ENCODE peak calls at places on chromosome 22, in five cellular contexts. B, I, U, C and D are unnamed samples.
A peak's percentile ranks its signal among the peaks of the same experiment; 100 is the strongest.

GRCh38 chr22:26008587-26008986 is 160.7 kb upstream of the SEZ6L start:
- DNase-seq in B (no peak), I (no peak), U (no peak), C (no peak), D (no peak)

GRCh38 chr22:43275545-43275981 is 67.6 kb downstream of the SCUBE1 start:
- DNase-seq in B (no peak), I (peak; percentile 58), U (no peak), C (no peak), D (no peak)

GRCh38 chr22:43346521-43346929 is 3.4 kb upstream of the SCUBE1 start:
- DNase-seq in B (peak; percentile 56), I (peak; percentile 85), U (peak; percentile 51), C (no peak), D (peak; percentile 81)

GRCh38 chr22:38872831-38873248 is 824 bp upstream of the CBX6 start:
- DNase-seq in B (peak; percentile 9), I (peak; percentile 75), U (peak; percentile 73), C (peak; percentile 49), D (no peak)

GRCh38 chr22:24247011-24247507 is 2.2 kb upstream of the GGT5 start:
- DNase-seq in B (no peak), I (no peak), U (peak; percentile 57), C (no peak), D (no peak)

GRCh38 chr22:26199665-26200064 is 30.4 kb downstream of the SEZ6L start:
- DNase-seq in B (no peak), I (peak; percentile 34), U (no peak), C (no peak), D (no peak)

GRCh38 chr22:17910561-17911311 is 113.6 kb downstream of the MICAL3 start:
- DNase-seq in B (no peak), I (peak; percentile 68), U (peak; percentile 97), C (peak; percentile 89), D (peak; percentile 20)

GRCh38 chr22:39498368-39498767 is 3.7 kb upstream of the MIEF1 start:
- DNase-seq in B (no peak), I (no peak), U (no peak), C (no peak), D (no peak)

GRCh38 chr22:49408102-49408836 is 419.4 kb downstream of the BRD1 start:
- DNase-seq in B (no peak), I (no peak), U (no peak), C (no peak), D (no peak)

GRCh38 chr22:50706481-50707125 is 31.4 kb upstream of the ACR start:
- DNase-seq in B (no peak), I (no peak), U (no peak), C (no peak), D (no peak)

GRCh38 chr22:50191041-50191740 is 5.5 kb downstream of the TRABD start:
- DNase-seq in B (peak; percentile 70), I (no peak), U (no peak), C (no peak), D (no peak)

GRCh38 chr22:46652081-46652929 is 32.1 kb downstream of the GRAMD4 start:
- DNase-seq in B (no peak), I (no peak), U (no peak), C (no peak), D (no peak)

GRCh38 chr22:48513446-48513845 is 1314.2 kb downstream of the BRD1 start:
- DNase-seq in B (no peak), I (no peak), U (no peak), C (no peak), D (no peak)

GRCh38 chr22:38760477-38761201 is 4.8 kb upstream of the SUN2 start:
- DNase-seq in B (no peak), I (no peak), U (peak; percentile 52), C (peak; percentile 36), D (no peak)

GRCh38 chr22:49553076-49553475 is 274.6 kb downstream of the BRD1 start:
- DNase-seq in B (no peak), I (no peak), U (no peak), C (no peak), D (no peak)

GRCh38 chr22:50186789-50187523 is 1.2 kb downstream of the TRABD start:
- DNase-seq in B (peak; percentile 33), I (peak; percentile 44), U (peak; percentile 70), C (no peak), D (no peak)

GRCh38 chr22:27859336-27859735 is 57.8 kb upstream of the MN1 start:
- DNase-seq in B (no peak), I (no peak), U (no peak), C (no peak), D (no peak)

GRCh38 chr22:34281738-34282137 is 361.5 kb upstream of the LARGE1 start:
- DNase-seq in B (no peak), I (no peak), U (no peak), C (no peak), D (no peak)

GRCh38 chr22:29443452-29443851 is 5.1 kb downstream of the RFPL1 start:
- DNase-seq in B (no peak), I (peak; percentile 19), U (no peak), C (no peak), D (peak; percentile 24)

GRCh38 chr22:41659941-41660340 is 28.7 kb downstream of the SNU13 start:
- DNase-seq in B (no peak), I (no peak), U (no peak), C (no peak), D (no peak)

GRCh38 chr22:27378343-27378800 is 423.2 kb downstream of the MN1 start:
- DNase-seq in B (no peak), I (no peak), U (no peak), C (no peak), D (no peak)

GRCh38 chr22:18005201-18005926 is 19.0 kb downstream of the MICAL3 start:
- DNase-seq in B (no peak), I (no peak), U (no peak), C (no peak), D (no peak)

GRCh38 chr22:30304495-30305244 is 15.4 kb upstream of the CASTOR1 start:
- DNase-seq in B (no peak), I (no peak), U (peak; percentile 72), C (no peak), D (no peak)

GRCh38 chr22:48276933-48277867 is 1514.8 kb downstream of the TBC1D22A start:
- DNase-seq in B (no peak), I (no peak), U (no peak), C (no peak), D (no peak)

GRCh38 chr22:27407369-27407985 is 394.1 kb downstream of the MN1 start:
- DNase-seq in B (no peak), I (peak; percentile 25), U (no peak), C (no peak), D (no peak)

GRCh38 chr22:30459206-30460052 is 12.4 kb downstream of the SEC14L3 start:
- DNase-seq in B (no peak), I (peak; percentile 50), U (peak; percentile 32), C (no peak), D (peak; percentile 58)

GRCh38 chr22:41699264-41700104 is at the start of gene MEI1:
- DNase-seq in B (peak; percentile 83), I (peak; percentile 91), U (peak; percentile 70), C (peak; percentile 80), D (no peak)

GRCh38 chr22:38935023-38935422 is 22.4 kb upstream of the APOBEC3A start:
- DNase-seq in B (no peak), I (no peak), U (no peak), C (no peak), D (no peak)

GRCh38 chr22:47178339-47178738 is 415.9 kb downstream of the TBC1D22A start:
- DNase-seq in B (no peak), I (no peak), U (no peak), C (no peak), D (no peak)

GRCh38 chr22:39094717-39095389 is 2.2 kb upstream of the APOBEC3H start:
- DNase-seq in B (peak; percentile 36), I (no peak), U (no peak), C (no peak), D (no peak)

GRCh38 chr22:36796629-36797175 is 20.1 kb downstream of the PVALB start:
- DNase-seq in B (no peak), I (peak; percentile 28), U (no peak), C (no peak), D (no peak)
- H3K27me3 ChIP-seq in B (no peaks in the 10 kb centered on the region), I (no peaks in the 10 kb centered on the region), U (peaks cover 47% of the 10 kb centered on the region), C (no peaks in the 10 kb centered on the region), D (peaks cover 10% of the 10 kb centered on the region)

GRCh38 chr22:22099194-22099486 is 116.6 kb upstream of the TOP3B start:
- DNase-seq in B (no peak), I (no peak), U (no peak), C (no peak), D (no peak)

GRCh38 chr22:22094921-22095320 is 112.3 kb upstream of the TOP3B start:
- DNase-seq in B (no peak), I (no peak), U (no peak), C (no peak), D (no peak)

GRCh38 chr22:22098457-22099193 is 116.0 kb upstream of the TOP3B start:
- DNase-seq in B (no peak), I (no peak), U (no peak), C (no peak), D (no peak)

GRCh38 chr22:22099833-22100812 is 117.5 kb upstream of the TOP3B start:
- DNase-seq in B (no peak), I (peak; percentile 50), U (peak; percentile 38), C (no peak), D (peak; percentile 29)

GRCh38 chr22:22097727-22098228 is 115.2 kb upstream of the TOP3B start:
- DNase-seq in B (no peak), I (no peak), U (no peak), C (no peak), D (no peak)
- H3K27me3 ChIP-seq in B (peaks cover 11% of the 10 kb centered on the region), I (peaks cover 100% of the 10 kb centered on the region), U (peaks cover 48% of the 10 kb centered on the region), C (no peaks in the 10 kb centered on the region), D (peaks cover 12% of the 10 kb centered on the region)

DNA sequence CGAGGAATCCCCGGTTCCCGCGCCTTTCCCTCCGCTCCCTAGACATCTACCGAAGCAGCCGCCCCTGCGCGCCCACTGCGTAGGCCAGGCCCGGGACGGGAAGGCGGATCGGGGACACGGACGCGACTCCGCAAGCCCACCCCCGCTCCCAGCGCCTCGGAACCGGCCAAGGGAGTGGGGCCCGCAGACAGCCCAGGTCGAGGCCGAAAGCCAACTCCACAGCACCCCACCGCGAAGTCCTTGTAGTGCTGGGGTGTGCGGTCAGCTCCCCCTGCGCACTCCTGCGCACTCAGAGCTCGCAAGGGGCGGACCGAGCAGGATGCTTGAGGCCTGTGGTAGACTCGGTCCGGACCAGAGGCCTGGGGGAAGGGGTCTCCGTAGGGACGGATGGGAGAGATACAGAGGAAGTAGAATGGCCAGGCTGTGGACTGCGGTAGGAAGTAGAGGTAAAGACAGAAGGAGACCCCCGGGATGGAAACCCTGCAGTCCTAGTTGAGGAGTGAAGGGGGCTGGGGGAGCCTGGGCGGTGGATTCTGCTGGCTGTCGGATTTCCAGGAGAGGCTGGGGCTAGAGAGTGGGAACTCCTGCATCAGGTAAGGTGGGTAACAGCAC is 547 bp upstream of the SCARF2 start:
- DNase-seq in B (no peak), I (peak; percentile 65), U (peak; percentile 58), C (no peak), D (no peak)
- H3K27me3 ChIP-seq in B (peaks cover 35% of the 10 kb centered on the region), I (peaks cover 64% of the 10 kb centered on the region), U (no peaks in the 10 kb centered on the region), C (peaks cover 8% of the 10 kb centered on the region), D (no peaks in the 10 kb centered on the region)

GRCh38 chr22:22243033-22243680 is 1.4 kb upstream of the VPREB1 start:
- DNase-seq in B (no peak), I (no peak), U (no peak), C (no peak), D (no peak)

GRCh38 chr22:22245256-22245909 is 797 bp downstream of the VPREB1 start:
- DNase-seq in B (no peak), I (no peak), U (no peak), C (no peak), D (no peak)

GRCh38 chr22:22241554-22241898 is 3.1 kb upstream of the VPREB1 start:
- DNase-seq in B (no peak), I (no peak), U (no peak), C (no peak), D (no peak)

GRCh38 chr22:22244337-22245250 is at the start of gene VPREB1:
- DNase-seq in B (no peak), I (no peak), U (no peak), C (no peak), D (no peak)

GRCh38 chr22:22242488-22242887 is 2.1 kb upstream of the VPREB1 start:
- DNase-seq in B (no peak), I (no peak), U (no peak), C (no peak), D (no peak)
- H3K27me3 ChIP-seq in B (peaks cover 7% of the 10 kb centered on the region), I (peaks cover 100% of the 10 kb centered on the region), U (peaks cover 36% of the 10 kb centered on the region), C (peaks cover 13% of the 10 kb centered on the region), D (no peaks in the 10 kb centered on the region)